ENCODE peak calls at places on chromosomes 16 and 17, in four cellular contexts. I is CD4-positive, alpha-beta T cell; W is astrocyte of the spinal cord; N is left cardiac atrium. R is an unnamed sample.

GRCh38 chr17:15971108-15971507 is 26.2 kb downstream of the ADORA2B start:
- DNase-seq in I (no peak), W (no peak), N (no peak), R (no peak)

GRCh38 chr17:12463102-12463501 is 202.6 kb upstream of the MYOCD start:
- DNase-seq in I (no peak), W (peak), N (no peak), R (no peak)

GRCh38 chr16:19003935-19004334 is 20.2 kb downstream of the TMC7 start:
- DNase-seq in I (no peak), W (no peak), N (no peak), R (no peak)

GRCh38 chr17:43723697-43724359 is 34.8 kb downstream of the SOST start:
- DNase-seq in I (no peak), W (peak), N (no peak), R (peak)

GRCh38 chr17:59387351-59388069 is 56.1 kb downstream of the YPEL2 start:
- DNase-seq in I (no peak), W (no peak), N (no peak), R (no peak)

GRCh38 chr17:14297161-14297851 is 3.6 kb upstream of the HS3ST3B1 start:
- DNase-seq in I (no peak), W (peak), N (peak), R (peak)

GRCh38 chr16:62445909-62446308 is 409.7 kb upstream of the CDH8 start:
- DNase-seq in I (no peak), W (no peak), N (no peak), R (no peak)

GRCh38 chr17:61248399-61248798 is 151.2 kb upstream of the TBX2 start:
- DNase-seq in I (no peak), W (peak), N (no peak), R (no peak)

GRCh38 chr17:42050360-42051012 is at the start of gene C17orf113:
- DNase-seq in I (peak), W (no peak), N (peak), R (peak)

GRCh38 chr17:17051791-17052461 is 9.7 kb downstream of the MPRIP start:
- DNase-seq in I (no peak), W (no peak), N (no peak), R (no peak)

GRCh38 chr16:79920685-79921084 is 320.1 kb upstream of the MAF start:
- DNase-seq in I (no peak), W (no peak), N (no peak), R (no peak)

GRCh38 chr16:3038896-3039295 is 2.2 kb upstream of the BICDL2 start:
- DNase-seq in I (no peak), W (no peak), N (no peak), R (no peak)

GRCh38 chr17:41061969-41062368 is 2.1 kb upstream of the KRTAP2-3 start:
- DNase-seq in I (no peak), W (peak), N (no peak), R (no peak)

GRCh38 chr16:88773812-88774291 is 11.2 kb downstream of the PIEZO1 start:
- DNase-seq in I (no peak), W (peak), N (peak), R (peak)

GRCh38 chr16:7246578-7246977 is 86.1 kb upstream of the RBFOX1 start:
- DNase-seq in I (no peak), W (no peak), N (no peak), R (no peak)

GRCh38 chr17:83084621-83085056 is 5.2 kb downstream of the METRNL start:
- DNase-seq in I (no peak), W (no peak), N (no peak), R (no peak)

GRCh38 chr17:11925271-11926021 is 71.8 kb downstream of the ZNF18 start:
- DNase-seq in I (no peak), W (no peak), N (peak), R (peak)

GRCh38 chr16:86984975-86985655 is 332.1 kb downstream of the C16orf95 start:
- DNase-seq in I (no peak), W (no peak), N (peak), R (peak)

GRCh38 chr16:5490499-5490898 is 392.9 kb upstream of the EEF2KMT start:
- DNase-seq in I (no peak), W (no peak), N (peak), R (no peak)

GRCh38 chr17:45425125-45425983 is 7.3 kb downstream of the ARHGAP27 start:
- DNase-seq in I (no peak), W (peak), N (peak), R (peak)

GRCh38 chr16:64907844-64908243 is 214.0 kb downstream of the CDH11 start:
- DNase-seq in I (no peak), W (no peak), N (no peak), R (no peak)

GRCh38 chr16:50696575-50697420 is 3.4 kb downstream of the NOD2 start:
- DNase-seq in I (no peak), W (peak), N (peak), R (peak)

GRCh38 chr17:41528959-41529353 is 848 bp upstream of the KRT19 start:
- DNase-seq in I (no peak), W (no peak), N (no peak), R (no peak)

GRCh38 chr16:2911580-2912329 is at the start of gene FLYWCH1:
- DNase-seq in I (peak), W (peak), N (peak), R (peak)

GRCh38 chr17:71828182-71828596 is 292.6 kb upstream of the SOX9 start:
- DNase-seq in I (no peak), W (peak), N (no peak), R (no peak)

GRCh38 chr16:63652091-63652490 is 1469.8 kb downstream of the CDH11 start:
- DNase-seq in I (no peak), W (no peak), N (no peak), R (no peak)

GRCh38 chr17:72916991-72917390 is 175.5 kb downstream of the SLC39A11 start:
- DNase-seq in I (no peak), W (no peak), N (no peak), R (no peak)

GRCh38 chr16:24993722-24994686 is 21.2 kb downstream of the ARHGAP17 start:
- DNase-seq in I (no peak), W (peak), N (no peak), R (no peak)

GRCh38 chr16:56005958-56006357 is 130.8 kb upstream of the CES5A start:
- DNase-seq in I (no peak), W (no peak), N (no peak), R (no peak)

GRCh38 chr16:30104090-30104489 is 8.1 kb upstream of the YPEL3 start:
- DNase-seq in I (no peak), W (no peak), N (no peak), R (no peak)

GRCh38 chr16:3025032-3026002 is 1.5 kb downstream of the THOC6 start:
- DNase-seq in I (no peak), W (no peak), N (no peak), R (no peak)